ENCODE peak calls at places on chromosomes 6 and 20, in ten cellular contexts. One of them, this sample, is unnamed.

GRCh38 chr20:62618622-62619529 is 23.4 kb upstream of the SLCO4A1 start:
- DNase-seq in lower lobe of right lung: no peak
- DNase-seq in erythroblast: no peak
- DNase-seq in KBM-7: peak
- DNase-seq in HTR-8/SVneo: no peak
- DNase-seq in mucosa of gallbladder: no peak
- DNase-seq in tibial nerve: no peak
- DNase-seq in Peyer's patch: peak
- DNase-seq in stimulated activated CD4-positive, alpha-beta T cell treated with anti-CD3 and anti-CD28 coated beads, Interleukin-15, amount 100 ng/mL, for 1 hour: no peak
- DNase-seq in substantia nigra: no peak
- DNase-seq in this sample: no peak

GRCh38 chr6:16690244-16691142 is 70.8 kb downstream of the ATXN1 start:
- DNase-seq in lower lobe of right lung: no peak
- DNase-seq in erythroblast: no peak
- DNase-seq in KBM-7: peak
- DNase-seq in HTR-8/SVneo: no peak
- DNase-seq in mucosa of gallbladder: no peak
- DNase-seq in tibial nerve: no peak
- DNase-seq in Peyer's patch: no peak
- DNase-seq in stimulated activated CD4-positive, alpha-beta T cell treated with anti-CD3 and anti-CD28 coated beads, Interleukin-15, amount 100 ng/mL, for 1 hour: no peak
- DNase-seq in substantia nigra: no peak
- DNase-seq in this sample: no peak

GRCh38 chr20:53917145-53918009 is 153.0 kb downstream of the BCAS1 start:
- DNase-seq in lower lobe of right lung: no peak
- DNase-seq in erythroblast: peak
- DNase-seq in KBM-7: no peak
- DNase-seq in HTR-8/SVneo: no peak
- DNase-seq in mucosa of gallbladder: peak
- DNase-seq in tibial nerve: peak
- DNase-seq in Peyer's patch: peak
- DNase-seq in stimulated activated CD4-positive, alpha-beta T cell treated with anti-CD3 and anti-CD28 coated beads, Interleukin-15, amount 100 ng/mL, for 1 hour: no peak
- DNase-seq in substantia nigra: no peak
- DNase-seq in this sample: no peak

GRCh38 chr20:36101201-36101600 is 53.3 kb upstream of the EPB41L1 start:
- DNase-seq in lower lobe of right lung: no peak
- DNase-seq in erythroblast: no peak
- DNase-seq in KBM-7: no peak
- DNase-seq in HTR-8/SVneo: no peak
- DNase-seq in mucosa of gallbladder: no peak
- DNase-seq in tibial nerve: no peak
- DNase-seq in Peyer's patch: no peak
- DNase-seq in stimulated activated CD4-positive, alpha-beta T cell treated with anti-CD3 and anti-CD28 coated beads, Interleukin-15, amount 100 ng/mL, for 1 hour: no peak
- DNase-seq in substantia nigra: no peak
- DNase-seq in this sample: no peak

GRCh38 chr6:56143796-56144195 is 103.6 kb downstream of the COL21A1 start:
- DNase-seq in lower lobe of right lung: no peak
- DNase-seq in erythroblast: no peak
- DNase-seq in KBM-7: no peak
- DNase-seq in HTR-8/SVneo: no peak
- DNase-seq in mucosa of gallbladder: no peak
- DNase-seq in tibial nerve: no peak
- DNase-seq in Peyer's patch: no peak
- DNase-seq in stimulated activated CD4-positive, alpha-beta T cell treated with anti-CD3 and anti-CD28 coated beads, Interleukin-15, amount 100 ng/mL, for 1 hour: no peak
- DNase-seq in substantia nigra: no peak
- DNase-seq in this sample: no peak

GRCh38 chr20:36228809-36229208 is 7.5 kb upstream of the AAR2 start:
- DNase-seq in lower lobe of right lung: no peak
- DNase-seq in erythroblast: no peak
- DNase-seq in KBM-7: no peak
- DNase-seq in HTR-8/SVneo: no peak
- DNase-seq in mucosa of gallbladder: no peak
- DNase-seq in tibial nerve: no peak
- DNase-seq in Peyer's patch: no peak
- DNase-seq in stimulated activated CD4-positive, alpha-beta T cell treated with anti-CD3 and anti-CD28 coated beads, Interleukin-15, amount 100 ng/mL, for 1 hour: no peak
- DNase-seq in substantia nigra: no peak
- DNase-seq in this sample: no peak

GRCh38 chr6:25278914-25279747 is at the start of gene CARMIL1:
- DNase-seq in lower lobe of right lung: peak
- DNase-seq in erythroblast: peak
- DNase-seq in KBM-7: peak
- DNase-seq in HTR-8/SVneo: peak
- DNase-seq in mucosa of gallbladder: peak
- DNase-seq in tibial nerve: peak
- DNase-seq in Peyer's patch: peak
- DNase-seq in stimulated activated CD4-positive, alpha-beta T cell treated with anti-CD3 and anti-CD28 coated beads, Interleukin-15, amount 100 ng/mL, for 1 hour: peak
- DNase-seq in substantia nigra: peak
- DNase-seq in this sample: peak

GRCh38 chr6:2127484-2127911 is 117.9 kb downstream of the GMDS start:
- DNase-seq in lower lobe of right lung: peak
- DNase-seq in erythroblast: peak
- DNase-seq in KBM-7: no peak
- DNase-seq in HTR-8/SVneo: no peak
- DNase-seq in mucosa of gallbladder: peak
- DNase-seq in tibial nerve: peak
- DNase-seq in Peyer's patch: peak
- DNase-seq in stimulated activated CD4-positive, alpha-beta T cell treated with anti-CD3 and anti-CD28 coated beads, Interleukin-15, amount 100 ng/mL, for 1 hour: no peak
- DNase-seq in substantia nigra: no peak
- DNase-seq in this sample: no peak

GRCh38 chr20:18496042-18496441 is 983 bp downstream of the RBBP9 start:
- DNase-seq in lower lobe of right lung: no peak
- DNase-seq in erythroblast: no peak
- DNase-seq in KBM-7: peak
- DNase-seq in HTR-8/SVneo: no peak
- DNase-seq in mucosa of gallbladder: no peak
- DNase-seq in tibial nerve: no peak
- DNase-seq in Peyer's patch: no peak
- DNase-seq in stimulated activated CD4-positive, alpha-beta T cell treated with anti-CD3 and anti-CD28 coated beads, Interleukin-15, amount 100 ng/mL, for 1 hour: no peak
- DNase-seq in substantia nigra: no peak
- DNase-seq in this sample: no peak

GRCh38 chr6:150099546-150099945 is 30.6 kb upstream of the ULBP3 start:
- DNase-seq in lower lobe of right lung: no peak
- DNase-seq in erythroblast: no peak
- DNase-seq in KBM-7: no peak
- DNase-seq in HTR-8/SVneo: no peak
- DNase-seq in mucosa of gallbladder: no peak
- DNase-seq in tibial nerve: no peak
- DNase-seq in Peyer's patch: no peak
- DNase-seq in stimulated activated CD4-positive, alpha-beta T cell treated with anti-CD3 and anti-CD28 coated beads, Interleukin-15, amount 100 ng/mL, for 1 hour: no peak
- DNase-seq in substantia nigra: no peak
- DNase-seq in this sample: no peak

GRCh38 chr20:25356294-25356933 is 34.2 kb downstream of the ABHD12 start:
- DNase-seq in lower lobe of right lung: no peak
- DNase-seq in erythroblast: no peak
- DNase-seq in KBM-7: no peak
- DNase-seq in HTR-8/SVneo: no peak
- DNase-seq in mucosa of gallbladder: no peak
- DNase-seq in tibial nerve: no peak
- DNase-seq in Peyer's patch: no peak
- DNase-seq in stimulated activated CD4-positive, alpha-beta T cell treated with anti-CD3 and anti-CD28 coated beads, Interleukin-15, amount 100 ng/mL, for 1 hour: no peak
- DNase-seq in substantia nigra: no peak
- DNase-seq in this sample: no peak

GRCh38 chr6:100721256-100721655 is 159.9 kb downstream of the ASCC3 start:
- DNase-seq in lower lobe of right lung: no peak
- DNase-seq in erythroblast: peak
- DNase-seq in KBM-7: no peak
- DNase-seq in HTR-8/SVneo: no peak
- DNase-seq in mucosa of gallbladder: no peak
- DNase-seq in tibial nerve: no peak
- DNase-seq in Peyer's patch: no peak
- DNase-seq in stimulated activated CD4-positive, alpha-beta T cell treated with anti-CD3 and anti-CD28 coated beads, Interleukin-15, amount 100 ng/mL, for 1 hour: no peak
- DNase-seq in substantia nigra: no peak
- DNase-seq in this sample: no peak

GRCh38 chr6:50116390-50116789 is 66.7 kb upstream of the DEFB112 start:
- DNase-seq in lower lobe of right lung: no peak
- DNase-seq in erythroblast: no peak
- DNase-seq in KBM-7: no peak
- DNase-seq in HTR-8/SVneo: no peak
- DNase-seq in mucosa of gallbladder: no peak
- DNase-seq in tibial nerve: no peak
- DNase-seq in Peyer's patch: no peak
- DNase-seq in stimulated activated CD4-positive, alpha-beta T cell treated with anti-CD3 and anti-CD28 coated beads, Interleukin-15, amount 100 ng/mL, for 1 hour: no peak
- DNase-seq in substantia nigra: no peak
- DNase-seq in this sample: no peak

GRCh38 chr6:163564536-163564935 is 150.0 kb downstream of the QKI start:
- DNase-seq in lower lobe of right lung: no peak
- DNase-seq in erythroblast: no peak
- DNase-seq in KBM-7: no peak
- DNase-seq in HTR-8/SVneo: no peak
- DNase-seq in mucosa of gallbladder: no peak
- DNase-seq in tibial nerve: no peak
- DNase-seq in Peyer's patch: no peak
- DNase-seq in stimulated activated CD4-positive, alpha-beta T cell treated with anti-CD3 and anti-CD28 coated beads, Interleukin-15, amount 100 ng/mL, for 1 hour: no peak
- DNase-seq in substantia nigra: no peak
- DNase-seq in this sample: no peak

GRCh38 chr20:52552181-52552872 is 360.7 kb upstream of the ZFP64 start:
- DNase-seq in lower lobe of right lung: no peak
- DNase-seq in erythroblast: no peak
- DNase-seq in KBM-7: no peak
- DNase-seq in HTR-8/SVneo: no peak
- DNase-seq in mucosa of gallbladder: no peak
- DNase-seq in tibial nerve: no peak
- DNase-seq in Peyer's patch: no peak
- DNase-seq in stimulated activated CD4-positive, alpha-beta T cell treated with anti-CD3 and anti-CD28 coated beads, Interleukin-15, amount 100 ng/mL, for 1 hour: no peak
- DNase-seq in substantia nigra: no peak
- DNase-seq in this sample: no peak

GRCh38 chr6:163398104-163398503 is 16.4 kb upstream of the QKI start:
- DNase-seq in lower lobe of right lung: no peak
- DNase-seq in erythroblast: no peak
- DNase-seq in KBM-7: no peak
- DNase-seq in HTR-8/SVneo: no peak
- DNase-seq in mucosa of gallbladder: no peak
- DNase-seq in tibial nerve: no peak
- DNase-seq in Peyer's patch: no peak
- DNase-seq in stimulated activated CD4-positive, alpha-beta T cell treated with anti-CD3 and anti-CD28 coated beads, Interleukin-15, amount 100 ng/mL, for 1 hour: no peak
- DNase-seq in substantia nigra: no peak
- DNase-seq in this sample: no peak

GRCh38 chr20:50380697-50381040 is 129.5 kb upstream of the PTPN1 start:
- DNase-seq in lower lobe of right lung: no peak
- DNase-seq in erythroblast: peak
- DNase-seq in KBM-7: no peak
- DNase-seq in HTR-8/SVneo: peak
- DNase-seq in mucosa of gallbladder: no peak
- DNase-seq in tibial nerve: no peak
- DNase-seq in Peyer's patch: no peak
- DNase-seq in stimulated activated CD4-positive, alpha-beta T cell treated with anti-CD3 and anti-CD28 coated beads, Interleukin-15, amount 100 ng/mL, for 1 hour: no peak
- DNase-seq in substantia nigra: no peak
- DNase-seq in this sample: no peak